ENCODE peak calls at places on chromosomes 5 and 9, in seven cellular contexts. W is H1, B is GM12878, D is IMR-90, R is H9, J is GM23248, Y is PC-3. C is an unnamed sample. For H3K4me1 and H4K20me1, the result is how much of the 10 kb centered on the place peaks cover.

GRCh38 chr9:6243746-6244145 is 28.1 kb downstream of the IL33 start:
- DNase-seq in W (no peak), Y (peak), B (peak), D (peak), J (peak), R (no peak), C (no peak)

GRCh38 chr5:91182763-91183162 is 200.4 kb downstream of the ARRDC3 start:
- DNase-seq in Y (no peak), J (peak), R (no peak), D (no peak), B (no peak), W (no peak), C (peak)

GRCh38 chr9:37187713-37188439 is 67.5 kb downstream of the ZCCHC7 start:
- DNase-seq in J (peak), R (no peak), Y (no peak), D (peak), W (no peak), B (peak), C (peak)

GRCh38 chr9:118957585-118957984 is 411.6 kb downstream of the BRINP1 start:
- DNase-seq in D (no peak), J (peak), W (no peak), Y (no peak), B (no peak), R (no peak), C (no peak)

GRCh38 chr5:176541338-176542134 is 4.3 kb upstream of the RNF44 start:
- DNase-seq in R (peak), B (no peak), J (no peak), Y (peak), D (no peak), W (no peak), C (peak)

GRCh38 chr5:159905496-159905895 is 10.8 kb upstream of the ADRA1B start:
- DNase-seq in J (peak), W (no peak), D (peak), B (no peak), Y (peak), R (no peak), C (no peak)

GRCh38 chr5:24633705-24634325 is 11.0 kb downstream of the CDH10 start:
- DNase-seq in B (no peak), Y (peak), D (peak), R (no peak), W (no peak), J (peak), C (peak)

GRCh38 chr5:134732819-134733218 is 5.5 kb upstream of the CAMLG start:
- DNase-seq in W (no peak), B (no peak), J (no peak), D (no peak), Y (no peak), R (no peak), C (no peak)

GRCh38 chr9:81312346-81312745 is 377.0 kb downstream of the TLE1 start:
- DNase-seq in W (no peak), J (no peak), R (no peak), B (no peak), D (no peak), Y (peak), C (no peak)

GRCh38 chr5:152331718-152332117 is 73.4 kb downstream of the NMUR2 start:
- DNase-seq in Y (no peak), R (no peak), B (no peak), W (no peak), J (no peak), D (no peak), C (no peak)

GRCh38 chr9:129776938-129777768 is 24.3 kb upstream of the PTGES start:
- DNase-seq in Y (peak), D (peak), B (no peak), J (peak), R (peak), W (no peak), C (no peak)

GRCh38 chr9:127909839-127910273 is 7.0 kb downstream of the ST6GALNAC4 start:
- DNase-seq in Y (no peak), W (no peak), R (no peak), D (no peak), B (no peak), J (no peak), C (no peak)

GRCh38 chr9:70412678-70413426 is 1.6 kb downstream of the KLF9 start:
- DNase-seq in J (peak), B (no peak), Y (peak), W (no peak), D (peak), R (peak), C (no peak)

GRCh38 chr5:44774279-44774880 is 34.4 kb upstream of the MRPS30 start:
- DNase-seq in D (peak), W (no peak), R (no peak), J (peak), B (no peak), Y (peak), C (peak)

GRCh38 chr9:33676746-33677505 is 118.4 kb upstream of the PRSS3 start:
- DNase-seq in Y (peak), R (peak), B (no peak), J (peak), W (no peak), D (peak), C (no peak)

GRCh38 chr5:135599421-135600140 is 20.8 kb upstream of the CXCL14 start:
- DNase-seq in D (no peak), B (no peak), W (no peak), R (no peak), Y (no peak), J (no peak), C (no peak)

GRCh38 chr9:73179594-73179993 is 27.9 kb downstream of the ANXA1 start:
- DNase-seq in Y (peak), D (peak), R (no peak), B (no peak), J (peak), W (no peak), C (no peak)

GRCh38 chr5:134189031-134189430 is 12.3 kb upstream of the SKP1 start:
- DNase-seq in R (no peak), D (no peak), J (no peak), W (no peak), Y (no peak), B (no peak), C (no peak)

GRCh38 chr5:82106806-82107205 is 135.0 kb downstream of the ATG10 start:
- DNase-seq in W (no peak), Y (no peak), R (no peak), D (no peak), J (no peak), B (no peak), C (no peak)

GRCh38 chr5:135880278-135880677 is 15.4 kb downstream of the IL9 start:
- DNase-seq in Y (peak), J (peak), B (no peak), R (peak), D (no peak), W (peak), C (peak)

GRCh38 chr9:20023237-20023928 is 234.5 kb upstream of the SLC24A2 start:
- DNase-seq in W (no peak), Y (no peak), J (no peak), B (no peak), D (no peak), R (no peak), C (no peak)

GRCh38 chr9:69054989-69055388 is 19.4 kb downstream of the FXN start:
- DNase-seq in Y (no peak), W (no peak), D (no peak), R (no peak), J (no peak), B (no peak), C (no peak)

GRCh38 chr5:151150484-151151262 is 6.9 kb downstream of the ANXA6 start:
- DNase-seq in Y (no peak), W (no peak), R (no peak), J (peak), D (peak), B (peak), C (peak)

GRCh38 chr9:33184947-33185346 is 17.8 kb upstream of the B4GALT1 start:
- DNase-seq in J (peak), Y (peak), D (no peak), W (no peak), R (no peak), B (no peak), C (no peak)

DNA sequence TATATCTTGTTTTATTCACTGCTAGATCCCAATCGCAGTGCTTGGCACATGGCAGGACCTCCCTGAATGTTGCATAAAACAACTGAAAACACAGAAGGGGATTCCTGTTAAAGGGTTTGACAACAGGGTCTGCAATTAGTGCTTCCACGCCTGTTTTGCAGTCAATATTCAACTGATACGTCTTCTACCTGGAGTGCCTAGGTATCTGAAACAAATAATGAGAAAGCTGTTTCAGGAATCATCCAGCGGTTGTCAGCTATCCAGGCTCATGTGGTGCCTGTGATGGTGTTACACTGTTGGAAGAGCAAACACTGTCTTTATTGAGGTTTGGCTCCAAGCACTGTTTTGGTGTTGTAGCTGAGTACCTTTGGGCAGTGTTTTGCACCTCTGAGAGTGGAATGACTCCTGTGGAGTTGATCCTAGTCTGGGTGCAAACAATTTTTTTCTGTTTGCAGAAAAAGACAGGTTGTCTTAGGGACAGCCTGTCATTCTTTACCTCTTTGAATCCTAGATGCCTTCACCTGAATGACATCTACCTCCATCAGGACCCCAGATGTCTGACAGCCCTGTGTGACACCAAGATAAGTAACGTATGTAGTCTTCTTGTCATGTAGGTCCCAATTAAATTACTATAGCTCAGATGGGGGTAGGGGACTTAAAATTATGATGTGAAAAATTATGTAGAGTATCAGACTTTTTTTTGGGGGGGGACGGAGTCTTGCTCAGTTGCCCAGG is 14.8 kb upstream of the MATR3 start:
- DNase-seq in J (no peak), Y (no peak), B (no peak), R (no peak), D (no peak), W (no peak), C (no peak)
- H3K4me1 ChIP-seq in J (under half), Y (half or more), B (under half), R (under half), D (under half), W (under half), C (half or more)

GRCh38 chr9:137673871-137674270 is 55.1 kb downstream of the EHMT1 start:
- DNase-seq in R (no peak), D (no peak), B (no peak), Y (no peak), J (no peak), W (no peak), C (no peak)
- H4K20me1 ChIP-seq in R (under half), D (half or more), B (under half), Y (under half), J (under half), W (under half), C (under half)

GRCh38 chr5:129043894-129044293 is 50.7 kb upstream of the ISOC1 start:
- DNase-seq in B (no peak), W (no peak), R (no peak), J (no peak), Y (no peak), D (no peak), C (no peak)

GRCh38 chr5:129042306-129042705 is 52.2 kb upstream of the ISOC1 start:
- DNase-seq in W (no peak), D (no peak), Y (no peak), J (no peak), R (no peak), B (no peak), C (no peak)

GRCh38 chr5:129048509-129048908 is 46.0 kb upstream of the ISOC1 start:
- DNase-seq in Y (no peak), R (no peak), D (no peak), J (no peak), B (no peak), W (no peak), C (no peak)

GRCh38 chr5:129049116-129049515 is 45.4 kb upstream of the ISOC1 start:
- DNase-seq in J (no peak), R (no peak), Y (no peak), B (no peak), W (no peak), D (no peak), C (no peak)

GRCh38 chr5:129046151-129046550 is 48.4 kb upstream of the ISOC1 start:
- DNase-seq in Y (no peak), D (peak), J (no peak), W (no peak), B (no peak), R (no peak), C (no peak)
- H2AFZ ChIP-seq in Y (no peak), D (no peak), J (no peak), W (no peak), B (no peak), R (no peak), C (no peak)

DNA sequence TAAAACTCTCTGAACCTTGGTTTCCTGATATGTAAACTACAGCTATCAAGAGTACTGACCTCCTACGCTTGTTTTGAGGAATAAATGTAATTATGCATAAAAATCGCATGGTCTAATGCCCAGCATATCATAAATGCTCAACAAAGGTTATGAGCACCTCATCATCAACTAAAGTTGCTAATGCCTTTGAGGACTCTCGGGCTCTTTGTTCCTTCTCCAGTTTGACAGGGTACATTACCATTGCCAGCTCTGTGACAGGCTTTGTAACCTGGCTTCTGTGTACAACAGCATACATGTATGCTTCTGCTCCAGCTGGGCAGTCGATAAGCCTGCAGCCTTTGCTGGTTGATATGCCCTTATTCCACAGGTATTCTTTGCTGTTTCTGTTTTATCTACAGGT is 95.2 kb downstream of the C9orf152 start:
- DNase-seq in B (no peak), Y (no peak), D (no peak), W (no peak), R (no peak), J (no peak), C (no peak)
- H3K4me1 ChIP-seq in B (under half), Y (under half), D (under half), W (under half), R (under half), J (under half), C (half or more)

GRCh38 chr5:124738751-124739559 is 7.5 kb downstream of the ZNF608 start:
- DNase-seq in B (no peak), D (no peak), Y (no peak), W (peak), R (peak), J (no peak), C (peak)
- H4K20me1 ChIP-seq in B (under half), D (under half), Y (under half), W (under half), R (under half), J (under half), C (under half)

DNA sequence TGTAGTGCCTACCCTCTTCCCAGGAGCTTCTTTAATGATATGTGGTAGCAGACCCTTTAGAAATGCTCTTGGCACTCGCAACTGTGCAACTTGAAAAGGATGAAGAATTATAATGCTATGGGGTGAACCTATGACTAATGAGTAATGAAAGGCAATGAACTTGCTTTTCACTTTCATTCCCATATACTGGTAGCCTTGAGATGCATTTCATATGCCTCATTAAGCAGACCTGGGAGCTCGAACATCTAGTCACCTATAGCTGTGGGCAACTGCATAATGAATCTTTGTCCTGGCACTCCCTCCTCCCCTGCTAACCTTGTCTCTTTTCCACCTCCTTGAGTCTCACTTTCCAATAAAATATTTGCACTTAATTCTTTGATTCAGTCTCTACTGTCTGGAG is 605.9 kb upstream of the DAB2 start:
- DNase-seq in Y (no peak), J (no peak), R (no peak), B (no peak), D (no peak), W (no peak), C (no peak)
- H2AFZ ChIP-seq in Y (no peak), J (no peak), R (no peak), B (no peak), D (no peak), W (peak), C (no peak)

GRCh38 chr9:133063500-133064231 is 1.9 kb downstream of the CEL start:
- DNase-seq in D (no peak), J (no peak), Y (no peak), R (no peak), W (no peak), B (no peak), C (no peak)
- H3K4me1 ChIP-seq in D (under half), J (under half), Y (under half), R (under half), W (under half), B (under half), C (under half)

DNA sequence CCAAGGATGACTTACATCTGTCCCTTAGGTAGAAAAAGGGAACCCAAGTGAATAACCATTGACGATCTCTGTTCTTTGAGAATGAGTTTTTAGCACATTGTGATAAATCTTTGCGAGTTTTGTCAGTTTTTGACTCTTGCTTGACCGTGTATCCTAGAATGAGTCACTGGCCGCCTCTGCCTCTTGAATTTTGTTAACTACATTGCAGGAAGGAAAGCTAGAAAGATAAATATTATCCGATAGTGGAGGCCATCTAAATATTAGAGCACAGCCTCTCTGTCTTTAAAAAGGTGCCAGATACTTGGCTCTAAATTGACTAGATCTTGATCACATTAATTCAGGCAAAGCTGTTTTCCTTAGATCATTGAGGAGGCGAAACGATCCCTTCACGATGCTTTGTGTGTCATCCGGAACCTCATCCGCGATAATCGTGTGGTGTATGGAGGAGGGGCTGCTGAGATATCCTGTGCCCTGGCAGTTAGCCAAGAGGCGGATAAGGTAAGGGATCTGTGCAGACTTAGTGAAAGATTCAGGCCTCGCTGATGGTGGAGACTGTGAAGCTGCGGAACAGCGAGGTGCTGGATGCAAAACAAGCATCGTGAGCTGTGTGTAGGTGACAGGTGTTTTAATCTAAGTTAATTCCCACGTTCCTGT is 12.2 kb downstream of the CCT5 start:
- DNase-seq in W (no peak), D (no peak), B (no peak), Y (no peak), R (no peak), J (no peak), C (no peak)
- H4K20me1 ChIP-seq in W (under half), D (under half), B (under half), Y (under half), R (under half), J (under half), C (under half)